ENCODE peak calls at places on chromosome 3, in six cellular contexts. J is tibial nerve, S is T-helper 1 cell, C is body of pancreas, E is left lung, A is Peyer's patch. U is an unnamed sample.

GRCh38 chr3:158458464-158458863 is 112.5 kb upstream of the MLF1 start:
- DNase-seq in J (no peak), S (no peak), C (no peak), E (no peak), A (no peak), U (no peak)

GRCh38 chr3:10889206-10889960 is 73.4 kb downstream of the SLC6A11 start:
- DNase-seq in J (no peak), S (no peak), C (no peak), E (no peak), A (no peak), U (no peak)

GRCh38 chr3:187750513-187751123 is 5.3 kb upstream of the BCL6 start:
- DNase-seq in J (no peak), S (no peak), C (peak; percentile 65), E (no peak), A (no peak), U (no peak)

GRCh38 chr3:191244242-191244867 is 45.3 kb downstream of the OSTN start:
- DNase-seq in J (no peak), S (peak; percentile 13), C (no peak), E (no peak), A (no peak), U (no peak)

GRCh38 chr3:67400476-67400875 is 253.9 kb downstream of the SUCLG2 start:
- DNase-seq in J (no peak), S (no peak), C (no peak), E (no peak), A (no peak), U (no peak)

GRCh38 chr3:89372456-89372855 is 265.0 kb downstream of the EPHA3 start:
- DNase-seq in J (no peak), S (no peak), C (no peak), E (no peak), A (no peak), U (no peak)

GRCh38 chr3:177686671-177687070 is 489.4 kb upstream of the TBL1XR1 start:
- DNase-seq in J (no peak), S (no peak), C (no peak), E (no peak), A (no peak), U (no peak)

GRCh38 chr3:149001727-149002126 is 10.4 kb downstream of the GYG1 start:
- DNase-seq in J (no peak), S (no peak), C (no peak), E (no peak), A (no peak), U (no peak)

GRCh38 chr3:109346099-109346498 is 8.8 kb upstream of the DPPA4 start:
- DNase-seq in J (no peak), S (no peak), C (no peak), E (no peak), A (no peak), U (no peak)

GRCh38 chr3:138971766-138972320 is 24.8 kb downstream of the FOXL2NB start:
- DNase-seq in J (no peak), S (no peak), C (no peak), E (no peak), A (no peak), U (no peak)

GRCh38 chr3:158711886-158712285 is 20.4 kb downstream of the RARRES1 start:
- DNase-seq in J (no peak), S (no peak), C (no peak), E (no peak), A (no peak), U (no peak)

GRCh38 chr3:120298996-120299395 is 14.0 kb upstream of the GPR156 start:
- DNase-seq in J (no peak), S (no peak), C (no peak), E (no peak), A (no peak), U (no peak)

GRCh38 chr3:122493296-122493695 is 21.4 kb downstream of the KPNA1 start:
- DNase-seq in J (no peak), S (no peak), C (no peak), E (no peak), A (no peak), U (no peak)

GRCh38 chr3:69784854-69785523 is 45.7 kb downstream of the MITF start:
- DNase-seq in J (no peak), S (no peak), C (peak; percentile 22), E (peak; percentile 88), A (no peak), U (peak; percentile 75)

GRCh38 chr3:119013951-119014350 is 20.7 kb downstream of the IGSF11 start:
- DNase-seq in J (no peak), S (no peak), C (no peak), E (no peak), A (no peak), U (no peak)

GRCh38 chr3:73805435-73805834 is 180.7 kb upstream of the PDZRN3 start:
- DNase-seq in J (peak; percentile 77), S (no peak), C (peak; percentile 12), E (no peak), A (no peak), U (no peak)

GRCh38 chr3:8658326-8659212 is 14.0 kb upstream of the SSUH2 start:
- DNase-seq in J (peak; percentile 70), S (no peak), C (peak; percentile 77), E (peak; percentile 88), A (no peak), U (peak; percentile 70)

GRCh38 chr3:87311309-87311708 is 34.9 kb upstream of the POU1F1 start:
- DNase-seq in J (no peak), S (no peak), C (no peak), E (no peak), A (no peak), U (no peak)

GRCh38 chr3:73485877-73486311 is 138.8 kb downstream of the PDZRN3 start:
- DNase-seq in J (no peak), S (no peak), C (no peak), E (no peak), A (no peak), U (no peak)

GRCh38 chr3:94004301-94004910 is 24.0 kb downstream of the STX19 start:
- DNase-seq in J (no peak), S (peak; percentile 61), C (no peak), E (no peak), A (no peak), U (no peak)

GRCh38 chr3:166223120-166223519 is 385.9 kb upstream of the BCHE start:
- DNase-seq in J (no peak), S (no peak), C (no peak), E (no peak), A (no peak), U (no peak)

GRCh38 chr3:60070366-60070765 is 1020.5 kb upstream of the CFAP20DC start:
- DNase-seq in J (no peak), S (no peak), C (no peak), E (no peak), A (no peak), U (no peak)

GRCh38 chr3:105328338-105328730 is 38.4 kb upstream of the ALCAM start:
- DNase-seq in J (no peak), S (no peak), C (no peak), E (no peak), A (no peak), U (no peak)

GRCh38 chr3:33438871-33439270 is 1.3 kb downstream of the UBP1 start:
- DNase-seq in J (no peak), S (no peak), C (no peak), E (no peak), A (no peak), U (no peak)

GRCh38 chr3:100982710-100983109 is 10.5 kb downstream of the ABI3BP start:
- DNase-seq in J (peak; percentile 50), S (no peak), C (peak; percentile 24), E (no peak), A (no peak), U (peak; percentile 70)

GRCh38 chr3:95154775-95155174 is 1091.9 kb downstream of the NSUN3 start:
- DNase-seq in J (no peak), S (no peak), C (no peak), E (no peak), A (no peak), U (no peak)

GRCh38 chr3:20136231-20136630 is 49.8 kb downstream of the SGO1 start:
- DNase-seq in J (no peak), S (no peak), C (no peak), E (no peak), A (no peak), U (no peak)

GRCh38 chr3:34419801-34420200 is 621.4 kb downstream of the PDCD6IP start:
- DNase-seq in J (no peak), S (no peak), C (no peak), E (no peak), A (no peak), U (no peak)

GRCh38 chr3:174812172-174812862 is 46.8 kb upstream of the NAALADL2 start:
- DNase-seq in J (no peak), S (no peak), C (no peak), E (no peak), A (no peak), U (no peak)

GRCh38 chr3:6861331-6861988 is 545 bp downstream of the GRM7 start:
- DNase-seq in J (no peak), S (no peak), C (no peak), E (peak; percentile 62), A (no peak), U (no peak)

GRCh38 chr3:46866720-46867549 is 3.7 kb upstream of the MYL3 start:
- DNase-seq in J (peak; percentile 91), S (peak; percentile 40), C (peak; percentile 86), E (peak; percentile 96), A (peak; percentile 86), U (peak; percentile 91)

GRCh38 chr3:130648293-130648692 is 98.3 kb downstream of the PIK3R4 start:
- DNase-seq in J (no peak), S (no peak), C (no peak), E (no peak), A (no peak), U (no peak)

GRCh38 chr3:20185364-20185732 is 658 bp downstream of the SGO1 start:
- DNase-seq in J (no peak), S (peak; percentile 59), C (no peak), E (no peak), A (no peak), U (no peak)

GRCh38 chr3:126197854-126198584 is 17.6 kb upstream of the ALDH1L1 start:
- DNase-seq in J (peak; percentile 84), S (peak; percentile 9), C (peak; percentile 90), E (no peak), A (peak; percentile 50), U (no peak)